ENCODE peak calls at places on chromosomes 4 and X, in six cellular contexts. C, O, A, K, T and L are unnamed samples.

GRCh38 chr4:141435446-141436225 is 200.7 kb upstream of the IL15 start:
- DNase-seq in T (no peak), O (no peak), A (no peak), C (no peak), K (no peak), L (no peak)

GRCh38 chr4:15719506-15719905 is 16.6 kb downstream of the BST1 start:
- DNase-seq in A (no peak), C (no peak), T (no peak), K (no peak), O (no peak), L (no peak)

GRCh38 chr4:78692815-78693156 is 83.4 kb upstream of the BMP2K start:
- DNase-seq in C (no peak), A (no peak), K (no peak), T (no peak), O (no peak), L (no peak)

GRCh38 chrX:10177620-10178019 is 20.8 kb downstream of the CLCN4 start:
- DNase-seq in A (no peak), O (no peak), K (no peak), T (no peak), C (no peak), L (no peak)

GRCh38 chr4:55303818-55304217 is 42.2 kb upstream of the SRD5A3 start:
- DNase-seq in A (peak), C (no peak), K (no peak), O (no peak), T (no peak), L (no peak)

GRCh38 chrX:119885554-119886428 is 9.9 kb upstream of the AKAP14 start:
- DNase-seq in O (no peak), A (no peak), T (no peak), C (peak), K (no peak), L (no peak)

GRCh38 chr4:113145519-113146291 is 96.3 kb downstream of the ANK2 start:
- DNase-seq in A (no peak), T (peak), O (no peak), K (peak), C (peak), L (no peak)

GRCh38 chrX:119672252-119672825 is 20.6 kb downstream of the SEPTIN6 start:
- DNase-seq in C (peak), K (no peak), A (no peak), O (no peak), T (no peak), L (no peak)

GRCh38 chr4:155568641-155569040 is 98.0 kb upstream of the GUCY1A1 start:
- DNase-seq in A (no peak), C (no peak), K (no peak), O (no peak), T (no peak), L (no peak)

GRCh38 chrX:153922932-153923857 is 2.9 kb downstream of the ARHGAP4 start:
- DNase-seq in T (no peak), O (no peak), K (no peak), A (no peak), C (no peak), L (no peak)

GRCh38 chr4:127209580-127210095 is 423.1 kb upstream of the INTU start:
- DNase-seq in A (no peak), T (no peak), O (no peak), K (no peak), C (no peak), L (no peak)

GRCh38 chrX:46642145-46642544 is 68.6 kb downstream of the CHST7 start:
- DNase-seq in A (no peak), T (no peak), K (no peak), C (peak), O (no peak), L (no peak)

GRCh38 chr4:141853091-141853734 is 216.8 kb downstream of the IL15 start:
- DNase-seq in K (no peak), C (no peak), T (no peak), O (no peak), A (no peak), L (no peak)

GRCh38 chr4:143186634-143187033 is 1.9 kb downstream of the USP38 start:
- DNase-seq in C (peak), T (no peak), A (no peak), K (no peak), O (no peak), L (no peak)

GRCh38 chrX:104254442-104255115 is at the start of gene ESX1:
- DNase-seq in T (no peak), O (no peak), C (no peak), A (no peak), K (peak), L (no peak)

GRCh38 chr4:47929682-47930201 is 15.4 kb upstream of the NFXL1 start:
- DNase-seq in K (no peak), A (no peak), T (no peak), O (no peak), C (no peak), L (no peak)

GRCh38 chr4:147361726-147362125 is 119.2 kb upstream of the EDNRA start:
- DNase-seq in O (no peak), A (peak), T (no peak), C (no peak), K (no peak), L (no peak)

GRCh38 chrX:101291204-101291603 is at the start of gene TAF7L:
- DNase-seq in K (no peak), O (no peak), C (no peak), T (no peak), A (no peak), L (no peak)

GRCh38 chr4:8144359-8144758 is 14.3 kb downstream of the ABLIM2 start:
- DNase-seq in T (no peak), A (no peak), C (no peak), O (no peak), K (no peak), L (no peak)

GRCh38 chrX:129318375-129318774 is 204.9 kb downstream of the SMARCA1 start:
- DNase-seq in K (no peak), T (no peak), C (peak), A (peak), O (no peak), L (no peak)

GRCh38 chr4:154120690-154121089 is 331.8 kb upstream of the SFRP2 start:
- DNase-seq in K (no peak), C (no peak), O (no peak), A (no peak), T (no peak), L (no peak)
- TF ChIP-seq ZNF274 in K (no peak), C (no peak), O (no peak), A (no peak), T (no peak), L (no peak)

GRCh38 chrX:19046343-19047215 is 62.7 kb upstream of the PHKA2 start:
- DNase-seq in K (no peak), O (no peak), A (peak), C (no peak), T (no peak), L (no peak)
- TF ChIP-seq ZNF274 in K (no peak), O (no peak), A (no peak), C (no peak), T (no peak), L (no peak)

GRCh38 chr4:86909540-86909939 is 17.3 kb upstream of the C4orf36 start:
- DNase-seq in O (no peak), T (no peak), C (no peak), A (no peak), K (no peak), L (no peak)

GRCh38 chr4:86910369-86910768 is 18.1 kb upstream of the C4orf36 start:
- DNase-seq in O (no peak), T (no peak), A (no peak), K (no peak), C (no peak), L (no peak)

GRCh38 chr4:86916392-86916791 is 18.4 kb upstream of the AFF1 start:
- DNase-seq in K (no peak), C (no peak), T (no peak), A (no peak), O (no peak), L (no peak)

GRCh38 chr4:86909945-86910344 is 17.7 kb upstream of the C4orf36 start:
- DNase-seq in A (no peak), C (no peak), T (no peak), K (no peak), O (no peak), L (no peak)

DNA sequence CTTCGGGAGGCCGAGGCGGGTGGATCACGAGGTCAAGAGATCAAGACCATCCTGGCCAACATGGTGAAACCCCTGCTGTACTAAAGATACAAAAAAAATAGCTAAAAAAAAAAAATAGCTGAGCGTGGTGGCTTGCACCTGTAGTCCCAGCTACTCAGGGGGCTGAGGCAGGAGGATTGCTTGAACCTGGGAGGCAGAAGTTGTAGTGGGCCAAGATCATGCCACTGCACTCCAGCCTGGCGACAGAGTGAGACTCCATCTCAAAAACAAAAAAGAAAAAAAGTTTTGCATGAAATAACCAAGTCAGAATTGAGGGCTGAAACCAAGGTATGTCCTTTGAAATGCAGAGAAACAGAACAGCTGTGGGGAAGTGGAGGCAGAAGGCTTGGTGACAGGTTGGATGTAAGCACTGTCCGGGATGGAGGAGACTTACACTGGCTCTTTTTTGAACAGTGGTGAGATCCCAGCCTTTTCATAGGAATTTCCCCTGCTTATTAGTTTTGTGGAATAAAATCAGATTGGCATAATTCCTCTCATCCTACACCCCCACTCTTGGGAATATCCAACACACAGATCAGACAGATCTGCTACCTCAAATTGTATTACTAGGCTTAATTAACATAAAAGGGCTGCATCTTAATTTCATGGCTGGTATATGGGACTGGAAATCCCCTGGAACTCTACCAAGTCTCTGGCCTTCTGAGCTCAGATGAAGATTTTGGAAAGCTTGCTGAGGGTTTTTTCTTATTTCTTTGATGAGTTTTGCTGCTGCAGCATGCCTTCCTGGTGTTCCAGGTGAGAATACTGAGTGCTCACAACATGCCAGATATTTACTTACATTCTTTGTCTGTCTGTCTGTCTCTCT is 18.8 kb upstream of the C4orf36 start:
- DNase-seq in T (no peak), C (no peak), O (no peak), A (no peak), K (no peak), L (no peak)
- TF ChIP-seq ZNF274 in T (no peak), C (no peak), O (no peak), A (no peak), K (no peak), L (no peak)

GRCh38 chrX:17226736-17227135 is 148.3 kb upstream of the NHS start:
- DNase-seq in K (no peak), C (no peak), T (peak), A (no peak), O (no peak), L (no peak)
- TF ChIP-seq ZNF274 in K (no peak), C (no peak), T (no peak), A (no peak), O (no peak), L (no peak)

GRCh38 chr4:1297456-1298325 is 8.0 kb downstream of the MAEA start:
- DNase-seq in O (no peak), T (no peak), K (no peak), A (no peak), C (no peak), L (no peak)
- TF ChIP-seq ZNF274 in O (no peak), T (no peak), K (no peak), A (no peak), C (no peak), L (no peak)

GRCh38 chr4:152064282-152064681 is 303.5 kb upstream of the GATB start:
- DNase-seq in O (no peak), K (no peak), A (no peak), T (no peak), C (no peak), L (no peak)
- TF ChIP-seq ZNF274 in O (no peak), K (no peak), A (no peak), T (no peak), C (no peak), L (no peak)

GRCh38 chr4:88991746-88992145 is 65.2 kb downstream of the FAM13A start:
- DNase-seq in A (no peak), O (no peak), K (no peak), C (no peak), T (no peak), L (no peak)
- TF ChIP-seq ZNF274 in A (no peak), O (no peak), K (no peak), C (no peak), T (no peak), L (no peak)